ENCODE peak calls at places on chromosomes 4 and X, in four cellular contexts. One of them, this sample, is unnamed.

GRCh38 chrX:14030248-14030592 is 528 bp upstream of the GEMIN8 start:
- DNase-seq in EL: peak; percentile 34
- DNase-seq in stimulated activated CD4-positive, alpha-beta T cell treated with anti-CD3 and anti-CD28 coated beads, Interleukin-1b, Interleukin-23, amount 100 ng/mL, for 24 hours: no peak
- DNase-seq in fibroblast of the conjunctiva: no peak
- DNase-seq in this sample: peak; percentile 78

GRCh38 chrX:72126048-72126415 is 5.7 kb downstream of the RTL5 start:
- DNase-seq in EL: no peak
- DNase-seq in stimulated activated CD4-positive, alpha-beta T cell treated with anti-CD3 and anti-CD28 coated beads, Interleukin-1b, Interleukin-23, amount 100 ng/mL, for 24 hours: no peak
- DNase-seq in fibroblast of the conjunctiva: no peak
- DNase-seq in this sample: no peak

GRCh38 chrX:103716967-103717366 is 6.3 kb downstream of the TMEM31 start:
- DNase-seq in EL: peak; percentile 76
- DNase-seq in stimulated activated CD4-positive, alpha-beta T cell treated with anti-CD3 and anti-CD28 coated beads, Interleukin-1b, Interleukin-23, amount 100 ng/mL, for 24 hours: no peak
- DNase-seq in fibroblast of the conjunctiva: peak; percentile 74
- DNase-seq in this sample: peak; percentile 79

GRCh38 chr4:149518471-149518870 is 297.2 kb downstream of the IQCM start:
- DNase-seq in EL: no peak
- DNase-seq in stimulated activated CD4-positive, alpha-beta T cell treated with anti-CD3 and anti-CD28 coated beads, Interleukin-1b, Interleukin-23, amount 100 ng/mL, for 24 hours: no peak
- DNase-seq in fibroblast of the conjunctiva: no peak
- DNase-seq in this sample: no peak

GRCh38 chrX:134932528-134933217 is 58.1 kb upstream of the SMIM10 start:
- DNase-seq in EL: peak; percentile 79
- DNase-seq in stimulated activated CD4-positive, alpha-beta T cell treated with anti-CD3 and anti-CD28 coated beads, Interleukin-1b, Interleukin-23, amount 100 ng/mL, for 24 hours: no peak
- DNase-seq in fibroblast of the conjunctiva: peak; percentile 5
- DNase-seq in this sample: peak; percentile 73

GRCh38 chr4:127604949-127605709 is 27.6 kb upstream of the INTU start:
- DNase-seq in EL: peak; percentile 36
- DNase-seq in stimulated activated CD4-positive, alpha-beta T cell treated with anti-CD3 and anti-CD28 coated beads, Interleukin-1b, Interleukin-23, amount 100 ng/mL, for 24 hours: no peak
- DNase-seq in fibroblast of the conjunctiva: peak; percentile 29
- DNase-seq in this sample: peak; percentile 79

GRCh38 chrX:1521459-1521956 is 15.5 kb downstream of the P2RY8 start:
- DNase-seq in EL: no peak
- DNase-seq in stimulated activated CD4-positive, alpha-beta T cell treated with anti-CD3 and anti-CD28 coated beads, Interleukin-1b, Interleukin-23, amount 100 ng/mL, for 24 hours: peak; percentile 32
- DNase-seq in fibroblast of the conjunctiva: no peak
- DNase-seq in this sample: no peak

GRCh38 chr4:63020661-63021060 is 1388.6 kb downstream of the TECRL start:
- DNase-seq in EL: no peak
- DNase-seq in stimulated activated CD4-positive, alpha-beta T cell treated with anti-CD3 and anti-CD28 coated beads, Interleukin-1b, Interleukin-23, amount 100 ng/mL, for 24 hours: no peak
- DNase-seq in fibroblast of the conjunctiva: no peak
- DNase-seq in this sample: no peak

GRCh38 chr4:148022975-148023374 is 291.1 kb downstream of the ARHGAP10 start:
- DNase-seq in EL: no peak
- DNase-seq in stimulated activated CD4-positive, alpha-beta T cell treated with anti-CD3 and anti-CD28 coated beads, Interleukin-1b, Interleukin-23, amount 100 ng/mL, for 24 hours: no peak
- DNase-seq in fibroblast of the conjunctiva: no peak
- DNase-seq in this sample: peak; percentile 21

GRCh38 chr4:150242820-150243458 is 164.7 kb downstream of the DCLK2 start:
- DNase-seq in EL: peak; percentile 60
- DNase-seq in stimulated activated CD4-positive, alpha-beta T cell treated with anti-CD3 and anti-CD28 coated beads, Interleukin-1b, Interleukin-23, amount 100 ng/mL, for 24 hours: no peak
- DNase-seq in fibroblast of the conjunctiva: peak; percentile 21
- DNase-seq in this sample: peak; percentile 49

GRCh38 chrX:42948723-42949122 is 170.8 kb upstream of the PPP1R2C start:
- DNase-seq in EL: no peak
- DNase-seq in stimulated activated CD4-positive, alpha-beta T cell treated with anti-CD3 and anti-CD28 coated beads, Interleukin-1b, Interleukin-23, amount 100 ng/mL, for 24 hours: no peak
- DNase-seq in fibroblast of the conjunctiva: no peak
- DNase-seq in this sample: no peak

GRCh38 chr4:87589531-87589930 is 18.8 kb upstream of the DSPP start:
- DNase-seq in EL: peak; percentile 95
- DNase-seq in stimulated activated CD4-positive, alpha-beta T cell treated with anti-CD3 and anti-CD28 coated beads, Interleukin-1b, Interleukin-23, amount 100 ng/mL, for 24 hours: no peak
- DNase-seq in fibroblast of the conjunctiva: peak; percentile 82
- DNase-seq in this sample: peak; percentile 93

GRCh38 chr4:148563684-148564083 is 121.5 kb upstream of the NR3C2 start:
- DNase-seq in EL: no peak
- DNase-seq in stimulated activated CD4-positive, alpha-beta T cell treated with anti-CD3 and anti-CD28 coated beads, Interleukin-1b, Interleukin-23, amount 100 ng/mL, for 24 hours: no peak
- DNase-seq in fibroblast of the conjunctiva: no peak
- DNase-seq in this sample: no peak

GRCh38 chr4:18421519-18421918 is 400.0 kb upstream of the LCORL start:
- DNase-seq in EL: no peak
- DNase-seq in stimulated activated CD4-positive, alpha-beta T cell treated with anti-CD3 and anti-CD28 coated beads, Interleukin-1b, Interleukin-23, amount 100 ng/mL, for 24 hours: no peak
- DNase-seq in fibroblast of the conjunctiva: no peak
- DNase-seq in this sample: no peak